ENCODE peak calls at places on chromosomes 5 and 9, in six cellular contexts. X, Z, Y, J, W and E are unnamed samples.
A peak's percentile ranks its signal among the peaks of the same experiment; 100 is the strongest.

GRCh38 chr5:126920291-126920690 is 110.1 kb downstream of the MARCHF3 start:
- DNase-seq in X (no peak), Y (no peak), J (no peak), Z (no peak), W (no peak), E (no peak)

GRCh38 chr9:98886691-98887229 is 56.9 kb upstream of the COL15A1 start:
- DNase-seq in Y (no peak), W (no peak), X (no peak), Z (no peak), J (no peak), E (no peak)

GRCh38 chr9:36995927-36996471 is 38.1 kb downstream of the PAX5 start:
- DNase-seq in Y (peak; percentile 89), J (peak; percentile 20), W (no peak), X (peak; percentile 70), Z (no peak), E (peak; percentile 76)

GRCh38 chr9:130682490-130683121 is 11.0 kb upstream of the EXOSC2 start:
- DNase-seq in X (peak; percentile 88), Z (peak; percentile 68), Y (peak; percentile 83), W (peak; percentile 56), J (no peak), E (peak; percentile 86)

GRCh38 chr5:43037929-43038510 is 2.1 kb downstream of the ANXA2R start:
- DNase-seq in X (no peak), W (no peak), J (no peak), Z (no peak), Y (peak; percentile 29), E (peak; percentile 36)

GRCh38 chr5:171673328-171673727 is 112.3 kb upstream of the SMIM23 start:
- DNase-seq in W (no peak), X (no peak), J (no peak), Z (no peak), Y (no peak), E (no peak)

GRCh38 chr5:61002616-61003015 is 57.6 kb downstream of the NDUFAF2 start:
- DNase-seq in Z (no peak), W (no peak), J (no peak), X (no peak), Y (peak; percentile 37), E (no peak)

GRCh38 chr9:75186767-75187380 is 98.6 kb downstream of the OSTF1 start:
- DNase-seq in Z (no peak), J (no peak), X (no peak), Y (peak; percentile 24), W (no peak), E (no peak)

GRCh38 chr5:78889759-78890158 is 95.4 kb downstream of the ARSB start:
- DNase-seq in Y (no peak), W (no peak), Z (no peak), J (no peak), X (no peak), E (no peak)

GRCh38 chr5:18179579-18179978 is 545.3 kb downstream of the TAF11L14 start:
- DNase-seq in Z (no peak), W (no peak), J (no peak), X (no peak), Y (no peak), E (no peak)

GRCh38 chr9:33637881-33638280 is 113.8 kb downstream of the ANKRD18B start:
- DNase-seq in W (no peak), Y (no peak), J (no peak), X (no peak), Z (no peak), E (no peak)

GRCh38 chr9:37187269-37187668 is 66.9 kb downstream of the ZCCHC7 start:
- DNase-seq in Y (no peak), Z (no peak), J (no peak), W (no peak), X (no peak), E (peak; percentile 57)

GRCh38 chr5:136021016-136021405 is 7.8 kb upstream of the TGFBI start:
- DNase-seq in J (no peak), Y (no peak), W (no peak), X (no peak), Z (no peak), E (no peak)

GRCh38 chr9:72271617-72272478 is 93.2 kb downstream of the ZFAND5 start:
- DNase-seq in J (no peak), W (peak; percentile 37), Y (peak; percentile 62), X (peak; percentile 37), Z (peak; percentile 18), E (peak; percentile 46)

GRCh38 chr9:77588319-77588937 is 59.7 kb downstream of the GNA14 start:
- DNase-seq in Z (no peak), X (no peak), W (no peak), Y (peak; percentile 49), J (no peak), E (no peak)

GRCh38 chr9:124839612-124840299 is 13.5 kb upstream of the WDR38 start:
- DNase-seq in X (no peak), Y (no peak), Z (no peak), J (no peak), W (no peak), E (no peak)

GRCh38 chr5:65923339-65923738 is 3.0 kb upstream of the ERBIN start:
- DNase-seq in Y (no peak), Z (no peak), W (no peak), J (no peak), X (no peak), E (no peak)

GRCh38 chr9:133539434-133539833 is 4.9 kb downstream of the ADAMTSL2 start:
- DNase-seq in W (no peak), J (no peak), Z (peak; percentile 46), Y (no peak), X (peak; percentile 37), E (no peak)

GRCh38 chr5:32511778-32512374 is 67.3 kb upstream of the ZFR start:
- DNase-seq in X (no peak), Y (peak; percentile 19), Z (no peak), J (no peak), W (no peak), E (peak; percentile 23)

GRCh38 chr5:36664762-36665161 is 58.4 kb downstream of the SLC1A3 start:
- DNase-seq in Y (no peak), X (no peak), W (no peak), Z (no peak), J (no peak), E (no peak)

GRCh38 chr5:91048073-91048472 is 335.0 kb downstream of the ARRDC3 start:
- DNase-seq in W (peak; percentile 41), X (no peak), Y (no peak), Z (no peak), J (no peak), E (no peak)

GRCh38 chr5:140801494-140801841 is 611 bp downstream of the PCDHA3 start:
- DNase-seq in X (no peak), Z (no peak), J (no peak), Y (peak; percentile 57), W (no peak), E (no peak)

GRCh38 chr5:74187757-74188156 is 452.8 kb downstream of the ENC1 start:
- DNase-seq in X (no peak), J (no peak), W (no peak), Y (peak; percentile 34), Z (no peak), E (no peak)

GRCh38 chr9:112642126-112642525 is 75.8 kb downstream of the INIP start:
- DNase-seq in W (no peak), J (no peak), X (no peak), Y (no peak), Z (no peak), E (no peak)

GRCh38 chr9:112644449-112644965 is 73.4 kb downstream of the INIP start:
- DNase-seq in X (no peak), Z (no peak), Y (no peak), W (no peak), J (no peak), E (no peak)

GRCh38 chr9:112648624-112649023 is 69.3 kb downstream of the INIP start:
- DNase-seq in W (no peak), X (no peak), J (no peak), Y (no peak), Z (no peak), E (no peak)

GRCh38 chr9:112647596-112647995 is 70.3 kb downstream of the INIP start:
- DNase-seq in Y (no peak), Z (no peak), W (no peak), J (no peak), X (no peak), E (no peak)
- H3K4me1 ChIP-seq in Y (no peaks in the 10 kb centered on the region), Z (no peaks in the 10 kb centered on the region), W (no peaks in the 10 kb centered on the region), J (no peaks in the 10 kb centered on the region), X (no peaks in the 10 kb centered on the region), E (no peaks in the 10 kb centered on the region)

GRCh38 chr9:136504512-136505348 is 21.9 kb upstream of the SEC16A start:
- DNase-seq in J (no peak), W (no peak), X (no peak), Y (no peak), Z (no peak), E (no peak)
- H3K27ac ChIP-seq in J (no peak overlapping the region), W (no peak overlapping the region), X (no peak overlapping the region), Y (no peak overlapping the region), Z (no peak overlapping the region), E (no peak overlapping the region)

DNA sequence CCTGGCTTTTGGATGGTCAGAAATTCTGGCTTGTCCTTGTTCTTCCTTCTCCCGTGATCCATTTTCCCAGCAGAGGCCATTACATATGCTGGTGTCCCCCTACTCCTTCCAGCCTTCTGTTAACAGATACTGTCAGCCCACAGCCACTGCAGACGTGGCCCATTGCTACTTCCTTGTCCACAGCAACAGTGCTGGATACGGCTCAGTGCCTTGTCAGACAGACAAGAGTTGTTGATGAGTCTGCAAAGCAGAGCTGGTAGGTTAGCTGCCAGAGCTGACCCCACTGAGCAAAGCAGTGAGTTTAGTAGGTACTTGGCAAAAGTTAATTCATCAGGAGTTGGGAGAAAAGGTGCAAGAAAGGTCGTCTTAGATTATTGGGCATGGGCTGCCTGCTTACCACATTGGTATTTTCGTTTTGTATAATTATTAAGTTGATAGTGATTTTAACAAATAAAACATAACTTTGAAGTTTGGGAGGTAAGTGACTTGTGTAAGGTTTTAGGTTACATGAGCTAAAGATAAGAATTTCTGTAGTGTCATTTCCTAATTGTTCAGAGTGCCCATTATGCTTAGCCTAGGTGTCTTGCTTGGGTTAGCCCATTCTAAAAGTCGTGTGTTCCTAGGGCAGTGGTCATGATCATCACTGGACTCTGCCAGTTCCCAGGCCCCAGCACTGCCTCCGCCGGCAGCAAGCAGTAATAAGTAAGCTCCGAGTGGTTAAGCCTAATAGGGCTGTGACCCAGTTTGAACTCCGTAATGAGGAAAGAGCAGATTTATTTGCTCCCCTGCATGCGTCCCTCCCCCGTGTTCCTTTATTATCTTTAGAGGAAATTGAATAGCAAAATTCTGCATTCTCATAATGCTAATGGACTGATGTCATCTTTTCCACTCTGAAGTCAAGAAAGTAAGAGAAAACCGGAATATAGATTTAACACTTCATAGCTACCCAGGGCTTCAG is 292.0 kb downstream of the FANCC start:
- DNase-seq in Y (peak; percentile 85), J (no peak), Z (peak; percentile 77), X (peak; percentile 72), W (peak; percentile 79), E (peak; percentile 71)
- TF ChIP-seq CTCF in Y (peak; percentile 40), J (no peak), Z (no peak), X (peak; percentile 30), W (peak; percentile 50), E (no peak)

DNA sequence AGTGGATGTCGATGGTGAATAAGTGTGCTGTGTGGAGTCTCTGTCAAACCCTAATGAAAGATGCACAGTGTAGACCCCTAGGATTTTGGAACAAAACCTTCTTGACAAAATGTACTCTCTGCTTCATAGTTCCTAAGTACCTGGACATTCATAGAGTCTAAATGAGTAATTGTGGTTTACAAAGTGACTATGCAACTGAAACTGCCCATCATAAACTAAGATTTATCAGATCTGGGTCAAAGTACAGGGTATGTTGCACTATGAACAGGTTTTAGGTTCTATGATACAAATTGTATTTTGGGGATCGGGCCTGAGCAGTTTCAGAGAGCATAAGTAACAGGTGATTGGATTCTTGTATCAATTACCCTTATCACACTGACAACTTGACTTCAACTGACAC is 79.4 kb downstream of the LURAP1L start:
- DNase-seq in Z (no peak), W (no peak), J (no peak), X (no peak), Y (no peak), E (no peak)
- H3K4me1 ChIP-seq in Z (no peaks in the 10 kb centered on the region), W (no peaks in the 10 kb centered on the region), J (no peaks in the 10 kb centered on the region), X (peaks cover 6% of the 10 kb centered on the region), Y (no peaks in the 10 kb centered on the region), E (no peaks in the 10 kb centered on the region)